ENCODE peak calls at places on chromosome 20, in six cellular contexts. One of them, this sample, is unnamed.

GRCh38 chr20:54179946-54180345 is 6.2 kb upstream of the CYP24A1 start:
- DNase-seq in gastrocnemius medialis: no peak
- DNase-seq in OCI-LY7: no peak
- DNase-seq in A549: no peak
- DNase-seq in upper lobe of right lung: no peak
- DNase-seq in breast epithelium: no peak
- DNase-seq in this sample: no peak

GRCh38 chr20:41645372-41645771 is 27.2 kb upstream of the CHD6 start:
- DNase-seq in OCI-LY7: no peak
- DNase-seq in A549: no peak
- DNase-seq in gastrocnemius medialis: no peak
- DNase-seq in breast epithelium: peak
- DNase-seq in upper lobe of right lung: no peak
- DNase-seq in this sample: peak

GRCh38 chr20:15760217-15760567 is 813.1 kb downstream of the KIF16B start:
- DNase-seq in upper lobe of right lung: no peak
- DNase-seq in breast epithelium: no peak
- DNase-seq in gastrocnemius medialis: no peak
- DNase-seq in OCI-LY7: no peak
- DNase-seq in A549: no peak
- DNase-seq in this sample: no peak

GRCh38 chr20:14764511-14765369 is 427.3 kb upstream of the FLRT3 start:
- DNase-seq in A549: no peak
- DNase-seq in upper lobe of right lung: peak
- DNase-seq in gastrocnemius medialis: no peak
- DNase-seq in OCI-LY7: no peak
- DNase-seq in breast epithelium: peak
- DNase-seq in this sample: no peak

GRCh38 chr20:62734336-62734735 is 25.7 kb downstream of the NTSR1 start:
- DNase-seq in OCI-LY7: no peak
- DNase-seq in breast epithelium: no peak
- DNase-seq in A549: no peak
- DNase-seq in gastrocnemius medialis: peak
- DNase-seq in upper lobe of right lung: peak
- DNase-seq in this sample: peak

GRCh38 chr20:43691928-43692524 is 25.1 kb downstream of the MYBL2 start:
- DNase-seq in gastrocnemius medialis: no peak
- DNase-seq in A549: peak
- DNase-seq in breast epithelium: no peak
- DNase-seq in OCI-LY7: peak
- DNase-seq in upper lobe of right lung: no peak
- DNase-seq in this sample: no peak

GRCh38 chr20:6698056-6698455 is 69.4 kb upstream of the BMP2 start:
- DNase-seq in A549: peak
- DNase-seq in upper lobe of right lung: no peak
- DNase-seq in gastrocnemius medialis: no peak
- DNase-seq in breast epithelium: no peak
- DNase-seq in OCI-LY7: no peak
- DNase-seq in this sample: peak

GRCh38 chr20:13396036-13396435 is 175.0 kb downstream of the ISM1 start:
- DNase-seq in gastrocnemius medialis: no peak
- DNase-seq in upper lobe of right lung: no peak
- DNase-seq in A549: no peak
- DNase-seq in breast epithelium: no peak
- DNase-seq in OCI-LY7: no peak
- DNase-seq in this sample: no peak

GRCh38 chr20:33291830-33292355 is 8.9 kb downstream of the BPIFB1 start:
- DNase-seq in breast epithelium: no peak
- DNase-seq in upper lobe of right lung: peak
- DNase-seq in OCI-LY7: peak
- DNase-seq in A549: peak
- DNase-seq in gastrocnemius medialis: no peak
- DNase-seq in this sample: no peak

GRCh38 chr20:31675828-31676533 is 38.3 kb downstream of the COX4I2 start:
- DNase-seq in A549: no peak
- DNase-seq in breast epithelium: no peak
- DNase-seq in OCI-LY7: peak
- DNase-seq in gastrocnemius medialis: no peak
- DNase-seq in upper lobe of right lung: no peak
- DNase-seq in this sample: no peak

GRCh38 chr20:22425344-22426295 is 158.8 kb downstream of the FOXA2 start:
- DNase-seq in breast epithelium: no peak
- DNase-seq in OCI-LY7: no peak
- DNase-seq in gastrocnemius medialis: no peak
- DNase-seq in upper lobe of right lung: no peak
- DNase-seq in A549: no peak
- DNase-seq in this sample: no peak

GRCh38 chr20:4998160-4998651 is 3.1 kb downstream of the SLC23A2 start:
- DNase-seq in OCI-LY7: peak
- DNase-seq in breast epithelium: no peak
- DNase-seq in A549: peak
- DNase-seq in gastrocnemius medialis: no peak
- DNase-seq in upper lobe of right lung: no peak
- DNase-seq in this sample: no peak
- TF ChIP-seq CTCF in OCI-LY7: peak
- TF ChIP-seq CTCF in breast epithelium: no peak
- TF ChIP-seq CTCF in A549: no peak
- TF ChIP-seq CTCF in gastrocnemius medialis: no peak
- TF ChIP-seq CTCF in upper lobe of right lung: no peak
- TF ChIP-seq CTCF in this sample: no peak

GRCh38 chr20:25580711-25581110 is 4.6 kb downstream of the NINL start:
- DNase-seq in gastrocnemius medialis: no peak
- DNase-seq in A549: no peak
- DNase-seq in upper lobe of right lung: peak
- DNase-seq in OCI-LY7: no peak
- DNase-seq in breast epithelium: peak
- DNase-seq in this sample: no peak
- H3K27ac ChIP-seq in gastrocnemius medialis: no peak
- H3K27ac ChIP-seq in A549: no peak
- H3K27ac ChIP-seq in upper lobe of right lung: no peak
- H3K27ac ChIP-seq in OCI-LY7: no peak
- H3K27ac ChIP-seq in breast epithelium: peak
- H3K27ac ChIP-seq in this sample: no peak

GRCh38 chr20:48324744-48325143 is 503.1 kb downstream of the PREX1 start:
- DNase-seq in OCI-LY7: no peak
- DNase-seq in A549: no peak
- DNase-seq in breast epithelium: no peak
- DNase-seq in upper lobe of right lung: no peak
- DNase-seq in gastrocnemius medialis: no peak
- DNase-seq in this sample: peak

GRCh38 chr20:48326434-48326691 is 501.4 kb downstream of the PREX1 start:
- DNase-seq in breast epithelium: no peak
- DNase-seq in gastrocnemius medialis: no peak
- DNase-seq in upper lobe of right lung: no peak
- DNase-seq in OCI-LY7: no peak
- DNase-seq in A549: no peak
- DNase-seq in this sample: peak

GRCh38 chr20:48329216-48329615 is 498.6 kb downstream of the PREX1 start:
- DNase-seq in breast epithelium: no peak
- DNase-seq in OCI-LY7: no peak
- DNase-seq in upper lobe of right lung: no peak
- DNase-seq in A549: no peak
- DNase-seq in gastrocnemius medialis: no peak
- DNase-seq in this sample: no peak

GRCh38 chr20:48326868-48327267 is 500.9 kb downstream of the PREX1 start:
- DNase-seq in upper lobe of right lung: no peak
- DNase-seq in breast epithelium: peak
- DNase-seq in A549: no peak
- DNase-seq in OCI-LY7: no peak
- DNase-seq in gastrocnemius medialis: no peak
- DNase-seq in this sample: peak

DNA sequence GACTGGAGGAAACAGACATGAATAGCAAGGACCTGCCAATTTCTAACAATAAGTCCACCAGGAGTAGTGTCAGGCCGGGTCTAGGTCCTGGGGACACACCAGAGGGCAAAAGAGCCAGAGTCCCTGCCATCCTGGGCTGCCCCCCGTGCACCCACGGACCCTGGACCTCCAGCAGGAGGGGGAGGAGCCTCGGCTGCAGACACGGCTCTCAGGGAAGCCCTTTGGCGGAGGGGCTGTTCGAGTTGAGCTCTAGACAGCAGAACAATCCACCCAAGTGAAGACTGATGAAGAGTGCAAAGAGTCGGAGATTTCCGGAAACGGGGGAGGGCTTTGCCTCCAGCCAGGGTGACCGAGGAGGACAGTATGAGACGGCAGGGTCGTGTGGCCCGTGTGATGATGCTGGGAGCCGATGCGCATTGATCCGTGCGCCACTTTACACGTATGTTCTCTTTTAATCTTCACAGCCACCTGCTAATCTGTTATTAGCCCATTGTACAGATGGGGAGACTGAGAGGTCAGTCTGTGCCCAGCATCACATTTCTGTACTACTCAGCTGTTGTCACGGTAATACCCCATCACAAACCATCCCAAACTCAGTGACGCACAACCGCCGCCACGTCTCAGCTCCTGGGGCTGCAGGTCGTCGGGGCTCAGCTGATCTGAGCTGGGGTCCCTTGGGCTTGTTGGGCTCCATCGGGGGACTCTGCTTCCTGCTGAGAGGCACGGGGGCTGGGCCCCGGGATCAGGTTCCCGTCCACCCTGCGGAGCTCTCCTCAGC is 502.0 kb downstream of the PREX1 start:
- DNase-seq in breast epithelium: no peak
- DNase-seq in gastrocnemius medialis: no peak
- DNase-seq in A549: no peak
- DNase-seq in OCI-LY7: no peak
- DNase-seq in upper lobe of right lung: no peak
- DNase-seq in this sample: peak
- TF ChIP-seq CTCF in breast epithelium: no peak
- TF ChIP-seq CTCF in gastrocnemius medialis: no peak
- TF ChIP-seq CTCF in A549: no peak
- TF ChIP-seq CTCF in OCI-LY7: no peak
- TF ChIP-seq CTCF in upper lobe of right lung: no peak
- TF ChIP-seq CTCF in this sample: no peak

GRCh38 chr20:46914789-46915359 is 20.2 kb downstream of the EYA2 start:
- DNase-seq in OCI-LY7: no peak
- DNase-seq in breast epithelium: no peak
- DNase-seq in A549: no peak
- DNase-seq in gastrocnemius medialis: peak
- DNase-seq in upper lobe of right lung: no peak
- DNase-seq in this sample: peak
- H3K27ac ChIP-seq in OCI-LY7: no peak
- H3K27ac ChIP-seq in breast epithelium: no peak
- H3K27ac ChIP-seq in A549: no peak
- H3K27ac ChIP-seq in gastrocnemius medialis: peak
- H3K27ac ChIP-seq in upper lobe of right lung: no peak
- H3K27ac ChIP-seq in this sample: no peak

DNA sequence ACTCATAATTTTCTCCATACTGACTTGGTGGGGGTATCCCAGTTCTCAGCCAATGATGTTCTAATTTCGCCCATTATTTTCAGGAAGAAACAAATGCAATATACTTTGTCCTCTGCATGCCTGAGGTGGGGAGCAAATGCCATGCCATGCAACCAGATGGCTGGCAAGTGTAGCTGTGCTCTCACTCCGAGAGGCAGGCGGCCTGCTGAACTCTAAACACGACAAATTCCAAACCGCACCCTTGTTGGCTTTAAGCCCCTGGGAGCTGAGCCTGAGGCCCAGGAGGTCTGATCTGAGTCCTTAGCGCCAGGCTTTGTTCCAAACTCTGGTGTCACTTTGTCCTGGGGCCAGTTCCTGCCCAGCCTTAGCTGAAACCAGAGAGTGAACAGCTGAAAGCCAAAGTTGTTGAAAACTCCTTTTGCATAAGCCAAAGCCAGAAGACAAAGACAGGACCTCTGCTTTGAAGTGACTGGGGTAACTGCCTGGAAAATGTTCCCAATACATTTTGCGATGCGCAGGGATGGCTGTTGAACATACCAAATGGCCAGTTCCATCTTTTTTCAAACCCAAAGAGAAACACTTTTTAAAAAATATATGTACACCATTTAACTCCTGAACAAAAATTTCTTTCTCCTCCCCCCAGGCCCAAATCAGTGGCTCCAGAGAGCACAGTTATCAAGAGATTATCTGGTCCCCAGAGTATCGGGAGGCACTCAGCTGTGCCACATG is 46.2 kb downstream of the TTI1 start:
- DNase-seq in upper lobe of right lung: peak
- DNase-seq in OCI-LY7: no peak
- DNase-seq in breast epithelium: peak
- DNase-seq in A549: no peak
- DNase-seq in gastrocnemius medialis: peak
- DNase-seq in this sample: no peak
- TF ChIP-seq CTCF in upper lobe of right lung: no peak
- TF ChIP-seq CTCF in OCI-LY7: no peak
- TF ChIP-seq CTCF in breast epithelium: no peak
- TF ChIP-seq CTCF in A549: no peak
- TF ChIP-seq CTCF in gastrocnemius medialis: no peak
- TF ChIP-seq CTCF in this sample: no peak